ENCODE peak calls at places on chromosomes 4 and X, in five cellular contexts. N, R, Q, A and L are unnamed samples.

GRCh38 chrX:77788050-77788449 is 2.0 kb upstream of the ATRX start:
- DNase-seq in N (no peak), R (peak), Q (peak), A (no peak), L (no peak)

GRCh38 chrX:110322603-110323002 is 4.7 kb upstream of the AMMECR1 start:
- DNase-seq in N (no peak), R (no peak), Q (no peak), A (no peak), L (no peak)

GRCh38 chr4:77963005-77963404 is 94.1 kb upstream of the FRAS1 start:
- DNase-seq in N (no peak), R (no peak), Q (no peak), A (no peak), L (no peak)

GRCh38 chr4:92872604-92873003 is 568.8 kb downstream of the GRID2 start:
- DNase-seq in N (no peak), R (no peak), Q (no peak), A (no peak), L (no peak)

GRCh38 chrX:113868169-113868568 is 715.7 kb upstream of the HTR2C start:
- DNase-seq in N (no peak), R (no peak), Q (peak), A (no peak), L (no peak)

GRCh38 chr4:128832253-128832641 is 22.7 kb downstream of the JADE1 start:
- DNase-seq in N (no peak), R (no peak), Q (no peak), A (no peak), L (no peak)

GRCh38 chrX:134171661-134172587 is 65.1 kb upstream of the CCDC160 start:
- DNase-seq in N (no peak), R (peak), Q (peak), A (peak), L (peak)

GRCh38 chr4:147425019-147425418 is 55.9 kb upstream of the EDNRA start:
- DNase-seq in N (no peak), R (no peak), Q (no peak), A (no peak), L (no peak)